ENCODE peak calls at places on chromosomes 12 and 14, in nine cellular contexts. One of them, this sample, is unnamed.
A peak's percentile ranks its signal among the peaks of the same experiment; 100 is the strongest.

GRCh38 chr14:26526132-26526531 is 71.7 kb downstream of the NOVA1 start:
- DNase-seq in retinal pigment epithelial cell: no peak
- DNase-seq in OCI-LY7: no peak
- DNase-seq in brain microvascular endothelial cell: no peak
- DNase-seq in endothelial cell: no peak
- DNase-seq in GM20000: no peak
- DNase-seq in GM13977: no peak
- DNase-seq in body of pancreas: no peak
- DNase-seq in epithelial cell of esophagus: no peak
- DNase-seq in this sample: no peak

GRCh38 chr14:69483765-69484443 is 624 bp upstream of the PLEKHD1 start:
- DNase-seq in brain microvascular endothelial cell: no peak
- DNase-seq in GM20000: peak; percentile 44
- DNase-seq in OCI-LY7: no peak
- DNase-seq in GM13977: peak; percentile 45
- DNase-seq in epithelial cell of esophagus: peak; percentile 32
- DNase-seq in retinal pigment epithelial cell: no peak
- DNase-seq in endothelial cell: peak; percentile 19
- DNase-seq in body of pancreas: peak; percentile 22
- DNase-seq in this sample: no peak

GRCh38 chr12:8894986-8895385 is 19.3 kb upstream of the PHC1 start:
- DNase-seq in body of pancreas: no peak
- DNase-seq in retinal pigment epithelial cell: no peak
- DNase-seq in brain microvascular endothelial cell: no peak
- DNase-seq in GM13977: no peak
- DNase-seq in OCI-LY7: no peak
- DNase-seq in GM20000: no peak
- DNase-seq in endothelial cell: no peak
- DNase-seq in epithelial cell of esophagus: no peak
- DNase-seq in this sample: no peak

GRCh38 chr14:46197856-46198255 is 453.7 kb downstream of the RPL10L start:
- DNase-seq in retinal pigment epithelial cell: no peak
- DNase-seq in OCI-LY7: no peak
- DNase-seq in GM20000: no peak
- DNase-seq in body of pancreas: no peak
- DNase-seq in brain microvascular endothelial cell: peak; percentile 22
- DNase-seq in epithelial cell of esophagus: no peak
- DNase-seq in GM13977: no peak
- DNase-seq in endothelial cell: no peak
- DNase-seq in this sample: no peak

GRCh38 chr12:93978553-93978952 is 169.8 kb upstream of the PLXNC1 start:
- DNase-seq in epithelial cell of esophagus: peak; percentile 87
- DNase-seq in endothelial cell: no peak
- DNase-seq in OCI-LY7: no peak
- DNase-seq in body of pancreas: peak; percentile 19
- DNase-seq in brain microvascular endothelial cell: peak; percentile 60
- DNase-seq in retinal pigment epithelial cell: no peak
- DNase-seq in GM13977: no peak
- DNase-seq in GM20000: no peak
- DNase-seq in this sample: peak; percentile 73

GRCh38 chr14:33118653-33119052 is 180.0 kb downstream of the NPAS3 start:
- DNase-seq in GM13977: no peak
- DNase-seq in endothelial cell: no peak
- DNase-seq in OCI-LY7: no peak
- DNase-seq in body of pancreas: no peak
- DNase-seq in GM20000: no peak
- DNase-seq in epithelial cell of esophagus: no peak
- DNase-seq in brain microvascular endothelial cell: no peak
- DNase-seq in retinal pigment epithelial cell: no peak
- DNase-seq in this sample: no peak

GRCh38 chr14:26199599-26200370 is 398.0 kb downstream of the NOVA1 start:
- DNase-seq in OCI-LY7: no peak
- DNase-seq in brain microvascular endothelial cell: no peak
- DNase-seq in GM13977: no peak
- DNase-seq in body of pancreas: no peak
- DNase-seq in epithelial cell of esophagus: no peak
- DNase-seq in GM20000: no peak
- DNase-seq in endothelial cell: no peak
- DNase-seq in retinal pigment epithelial cell: peak; percentile 56
- DNase-seq in this sample: no peak

GRCh38 chr12:65684906-65685305 is 139.4 kb upstream of the HMGA2 start:
- DNase-seq in GM20000: no peak
- DNase-seq in brain microvascular endothelial cell: no peak
- DNase-seq in retinal pigment epithelial cell: no peak
- DNase-seq in OCI-LY7: no peak
- DNase-seq in body of pancreas: no peak
- DNase-seq in endothelial cell: no peak
- DNase-seq in epithelial cell of esophagus: no peak
- DNase-seq in GM13977: no peak
- DNase-seq in this sample: no peak

GRCh38 chr14:35386673-35387125 is 17.9 kb downstream of the NFKBIA start:
- DNase-seq in endothelial cell: no peak
- DNase-seq in epithelial cell of esophagus: no peak
- DNase-seq in body of pancreas: no peak
- DNase-seq in retinal pigment epithelial cell: peak; percentile 48
- DNase-seq in brain microvascular endothelial cell: no peak
- DNase-seq in GM13977: no peak
- DNase-seq in GM20000: no peak
- DNase-seq in OCI-LY7: no peak
- DNase-seq in this sample: no peak

GRCh38 chr12:124484526-124484953 is 82.9 kb downstream of the NCOR2 start:
- DNase-seq in OCI-LY7: peak; percentile 55
- DNase-seq in endothelial cell: no peak
- DNase-seq in epithelial cell of esophagus: no peak
- DNase-seq in brain microvascular endothelial cell: no peak
- DNase-seq in GM20000: peak; percentile 68
- DNase-seq in body of pancreas: no peak
- DNase-seq in retinal pigment epithelial cell: no peak
- DNase-seq in GM13977: peak; percentile 77
- DNase-seq in this sample: no peak

GRCh38 chr12:72467985-72468384 is 195.8 kb downstream of the TRHDE start:
- DNase-seq in epithelial cell of esophagus: no peak
- DNase-seq in OCI-LY7: no peak
- DNase-seq in brain microvascular endothelial cell: no peak
- DNase-seq in retinal pigment epithelial cell: no peak
- DNase-seq in GM20000: no peak
- DNase-seq in GM13977: no peak
- DNase-seq in endothelial cell: no peak
- DNase-seq in body of pancreas: no peak
- DNase-seq in this sample: no peak

GRCh38 chr14:81452341-81452740 is 52.2 kb upstream of the STON2 start:
- DNase-seq in GM13977: no peak
- DNase-seq in GM20000: no peak
- DNase-seq in epithelial cell of esophagus: no peak
- DNase-seq in brain microvascular endothelial cell: no peak
- DNase-seq in retinal pigment epithelial cell: no peak
- DNase-seq in OCI-LY7: no peak
- DNase-seq in endothelial cell: no peak
- DNase-seq in body of pancreas: no peak
- DNase-seq in this sample: no peak

GRCh38 chr12:207804-208203 is 6.2 kb downstream of the SLC6A12 start:
- DNase-seq in OCI-LY7: no peak
- DNase-seq in retinal pigment epithelial cell: no peak
- DNase-seq in epithelial cell of esophagus: no peak
- DNase-seq in GM20000: no peak
- DNase-seq in endothelial cell: no peak
- DNase-seq in GM13977: no peak
- DNase-seq in brain microvascular endothelial cell: no peak
- DNase-seq in body of pancreas: no peak
- DNase-seq in this sample: no peak

GRCh38 chr14:98685725-98686124 is 586.3 kb downstream of the BCL11B start:
- DNase-seq in brain microvascular endothelial cell: no peak
- DNase-seq in GM20000: no peak
- DNase-seq in GM13977: no peak
- DNase-seq in epithelial cell of esophagus: no peak
- DNase-seq in endothelial cell: no peak
- DNase-seq in retinal pigment epithelial cell: no peak
- DNase-seq in OCI-LY7: no peak
- DNase-seq in body of pancreas: no peak
- DNase-seq in this sample: no peak

GRCh38 chr12:114656906-114657596 is 26.9 kb downstream of the TBX3 start:
- DNase-seq in brain microvascular endothelial cell: no peak
- DNase-seq in GM13977: no peak
- DNase-seq in OCI-LY7: no peak
- DNase-seq in endothelial cell: no peak
- DNase-seq in retinal pigment epithelial cell: no peak
- DNase-seq in epithelial cell of esophagus: no peak
- DNase-seq in body of pancreas: no peak
- DNase-seq in GM20000: no peak
- DNase-seq in this sample: no peak

GRCh38 chr12:88951860-88952483 is 371.7 kb upstream of the KITLG start:
- DNase-seq in body of pancreas: no peak
- DNase-seq in GM20000: no peak
- DNase-seq in epithelial cell of esophagus: no peak
- DNase-seq in endothelial cell: no peak
- DNase-seq in brain microvascular endothelial cell: no peak
- DNase-seq in OCI-LY7: no peak
- DNase-seq in GM13977: no peak
- DNase-seq in retinal pigment epithelial cell: no peak
- DNase-seq in this sample: no peak

GRCh38 chr12:130634866-130635265 is 81.2 kb downstream of the RIMBP2 start:
- DNase-seq in brain microvascular endothelial cell: no peak
- DNase-seq in body of pancreas: no peak
- DNase-seq in GM20000: no peak
- DNase-seq in endothelial cell: no peak
- DNase-seq in GM13977: no peak
- DNase-seq in retinal pigment epithelial cell: no peak
- DNase-seq in OCI-LY7: no peak
- DNase-seq in epithelial cell of esophagus: no peak
- DNase-seq in this sample: no peak

GRCh38 chr14:101374373-101375338 is 186.6 kb upstream of the DIO3 start:
- DNase-seq in GM13977: peak; percentile 5
- DNase-seq in epithelial cell of esophagus: no peak
- DNase-seq in OCI-LY7: no peak
- DNase-seq in body of pancreas: no peak
- DNase-seq in GM20000: no peak
- DNase-seq in retinal pigment epithelial cell: no peak
- DNase-seq in endothelial cell: no peak
- DNase-seq in brain microvascular endothelial cell: no peak
- DNase-seq in this sample: no peak

GRCh38 chr12:107081778-107082177 is 11.6 kb downstream of the CRY1 start:
- DNase-seq in retinal pigment epithelial cell: no peak
- DNase-seq in GM13977: no peak
- DNase-seq in GM20000: no peak
- DNase-seq in epithelial cell of esophagus: no peak
- DNase-seq in brain microvascular endothelial cell: no peak
- DNase-seq in body of pancreas: no peak
- DNase-seq in OCI-LY7: no peak
- DNase-seq in endothelial cell: no peak
- DNase-seq in this sample: no peak

GRCh38 chr12:107079172-107080011 is 14.0 kb downstream of the CRY1 start:
- DNase-seq in GM20000: no peak
- DNase-seq in endothelial cell: no peak
- DNase-seq in epithelial cell of esophagus: peak; percentile 52
- DNase-seq in retinal pigment epithelial cell: no peak
- DNase-seq in brain microvascular endothelial cell: peak; percentile 43
- DNase-seq in body of pancreas: no peak
- DNase-seq in OCI-LY7: peak; percentile 14
- DNase-seq in GM13977: no peak
- DNase-seq in this sample: no peak
- TF ChIP-seq CTCF in GM20000: peak; percentile 29
- TF ChIP-seq CTCF in endothelial cell: peak; percentile 44
- TF ChIP-seq CTCF in epithelial cell of esophagus: peak; percentile 60
- TF ChIP-seq CTCF in retinal pigment epithelial cell: peak; percentile 65
- TF ChIP-seq CTCF in brain microvascular endothelial cell: peak; percentile 64
- TF ChIP-seq CTCF in body of pancreas: peak; percentile 32
- TF ChIP-seq CTCF in OCI-LY7: peak; percentile 70
- TF ChIP-seq CTCF in GM13977: peak; percentile 40
- TF ChIP-seq CTCF in this sample: peak; percentile 49

GRCh38 chr12:57474862-57475261 is 4.8 kb downstream of the ARHGAP9 start:
- DNase-seq in body of pancreas: no peak
- DNase-seq in GM20000: no peak
- DNase-seq in GM13977: no peak
- DNase-seq in brain microvascular endothelial cell: no peak
- DNase-seq in epithelial cell of esophagus: no peak
- DNase-seq in OCI-LY7: no peak
- DNase-seq in endothelial cell: no peak
- DNase-seq in retinal pigment epithelial cell: no peak
- DNase-seq in this sample: no peak

GRCh38 chr12:57476993-57477709 is 2.5 kb downstream of the ARHGAP9 start:
- DNase-seq in retinal pigment epithelial cell: no peak
- DNase-seq in body of pancreas: no peak
- DNase-seq in GM20000: no peak
- DNase-seq in GM13977: no peak
- DNase-seq in endothelial cell: no peak
- DNase-seq in epithelial cell of esophagus: no peak
- DNase-seq in OCI-LY7: peak; percentile 51
- DNase-seq in brain microvascular endothelial cell: no peak
- DNase-seq in this sample: no peak

GRCh38 chr12:57475271-57476161 is 4.2 kb downstream of the ARHGAP9 start:
- DNase-seq in epithelial cell of esophagus: no peak
- DNase-seq in GM13977: no peak
- DNase-seq in endothelial cell: peak; percentile 55
- DNase-seq in GM20000: no peak
- DNase-seq in body of pancreas: peak; percentile 58
- DNase-seq in OCI-LY7: no peak
- DNase-seq in brain microvascular endothelial cell: no peak
- DNase-seq in retinal pigment epithelial cell: peak; percentile 40
- DNase-seq in this sample: no peak

GRCh38 chr12:57477710-57478681 is 1.7 kb downstream of the ARHGAP9 start:
- DNase-seq in epithelial cell of esophagus: peak; percentile 58
- DNase-seq in GM20000: peak; percentile 71
- DNase-seq in body of pancreas: no peak
- DNase-seq in endothelial cell: no peak
- DNase-seq in GM13977: peak; percentile 71
- DNase-seq in OCI-LY7: peak; percentile 73
- DNase-seq in retinal pigment epithelial cell: no peak
- DNase-seq in brain microvascular endothelial cell: no peak
- DNase-seq in this sample: no peak

GRCh38 chr12:57476162-57476992 is 3.3 kb downstream of the ARHGAP9 start:
- DNase-seq in brain microvascular endothelial cell: no peak
- DNase-seq in body of pancreas: no peak
- DNase-seq in endothelial cell: peak; percentile 63
- DNase-seq in GM20000: peak; percentile 82
- DNase-seq in epithelial cell of esophagus: no peak
- DNase-seq in GM13977: peak; percentile 86
- DNase-seq in OCI-LY7: peak; percentile 72
- DNase-seq in retinal pigment epithelial cell: no peak
- DNase-seq in this sample: no peak
- TF ChIP-seq CTCF in brain microvascular endothelial cell: peak; percentile 45
- TF ChIP-seq CTCF in body of pancreas: peak; percentile 8
- TF ChIP-seq CTCF in endothelial cell: peak; percentile 37
- TF ChIP-seq CTCF in GM20000: peak; percentile 68
- TF ChIP-seq CTCF in epithelial cell of esophagus: peak; percentile 27
- TF ChIP-seq CTCF in GM13977: peak; percentile 90
- TF ChIP-seq CTCF in OCI-LY7: peak; percentile 91
- TF ChIP-seq CTCF in retinal pigment epithelial cell: peak; percentile 40
- TF ChIP-seq CTCF in this sample: no peak

GRCh38 chr12:132329036-132329738 is at the start of gene GALNT9:
- DNase-seq in GM13977: no peak
- DNase-seq in OCI-LY7: no peak
- DNase-seq in brain microvascular endothelial cell: no peak
- DNase-seq in body of pancreas: no peak
- DNase-seq in GM20000: no peak
- DNase-seq in epithelial cell of esophagus: no peak
- DNase-seq in retinal pigment epithelial cell: no peak
- DNase-seq in endothelial cell: peak; percentile 57
- DNase-seq in this sample: no peak
- TF ChIP-seq CTCF in GM13977: no peak
- TF ChIP-seq CTCF in OCI-LY7: no peak
- TF ChIP-seq CTCF in brain microvascular endothelial cell: no peak
- TF ChIP-seq CTCF in body of pancreas: no peak
- TF ChIP-seq CTCF in GM20000: no peak
- TF ChIP-seq CTCF in epithelial cell of esophagus: no peak
- TF ChIP-seq CTCF in retinal pigment epithelial cell: no peak
- TF ChIP-seq CTCF in endothelial cell: no peak
- TF ChIP-seq CTCF in this sample: no peak

GRCh38 chr14:57501039-57501557 is 7.4 kb upstream of the CCDC198 start:
- DNase-seq in brain microvascular endothelial cell: no peak
- DNase-seq in OCI-LY7: no peak
- DNase-seq in GM20000: no peak
- DNase-seq in GM13977: no peak
- DNase-seq in epithelial cell of esophagus: peak; percentile 74
- DNase-seq in endothelial cell: no peak
- DNase-seq in retinal pigment epithelial cell: no peak
- DNase-seq in body of pancreas: no peak
- DNase-seq in this sample: no peak
- TF ChIP-seq CTCF in brain microvascular endothelial cell: no peak
- TF ChIP-seq CTCF in OCI-LY7: no peak
- TF ChIP-seq CTCF in GM20000: no peak
- TF ChIP-seq CTCF in GM13977: no peak
- TF ChIP-seq CTCF in epithelial cell of esophagus: no peak
- TF ChIP-seq CTCF in endothelial cell: no peak
- TF ChIP-seq CTCF in retinal pigment epithelial cell: no peak
- TF ChIP-seq CTCF in body of pancreas: no peak
- TF ChIP-seq CTCF in this sample: no peak

This sample was measured in AG09319.